ENCODE peak calls at places on chromosomes 1 and 21, in eight cellular contexts. B is H9, V is esophagus squamous epithelium, E is AG04449, U is cardiac fibroblast, N is Calu3, O is fibroblast of lung, X is lung. I is an unnamed sample.

GRCh38 chr1:37040773-37041172 is 6.5 kb upstream of the GRIK3 start:
- DNase-seq in B (no peak), V (no peak), E (no peak), U (no peak), N (no peak), O (no peak), X (no peak), I (no peak)

GRCh38 chr1:21586926-21587601 is 77.8 kb downstream of the ALPL start:
- DNase-seq in B (peak; percentile 65), V (no peak), E (peak; percentile 52), U (peak; percentile 94), N (peak; percentile 80), O (peak; percentile 88), X (peak; percentile 73), I (no peak)

GRCh38 chr1:117928881-117929339 is 511 bp downstream of the GDAP2 start:
- DNase-seq in B (peak; percentile 61), V (no peak), E (no peak), U (peak; percentile 72), N (peak; percentile 50), O (peak; percentile 61), X (peak; percentile 75), I (no peak)

GRCh38 chr1:154851392-154852177 is 18.5 kb downstream of the KCNN3 start:
- DNase-seq in B (peak; percentile 71), V (no peak), E (no peak), U (no peak), N (no peak), O (no peak), X (no peak), I (no peak)

GRCh38 chr1:100924212-100924611 is 28.3 kb downstream of the SLC30A7 start:
- DNase-seq in B (no peak), V (no peak), E (no peak), U (peak; percentile 38), N (no peak), O (peak; percentile 47), X (no peak), I (no peak)

GRCh38 chr1:180168786-180169640 is 14.3 kb downstream of the QSOX1 start:
- DNase-seq in B (peak; percentile 87), V (no peak), E (no peak), U (peak; percentile 54), N (peak; percentile 80), O (no peak), X (peak; percentile 51), I (no peak)

GRCh38 chr21:34222031-34222335 is 141.8 kb upstream of the KCNE2 start:
- DNase-seq in B (no peak), V (no peak), E (no peak), U (no peak), N (no peak), O (no peak), X (no peak), I (no peak)

GRCh38 chr1:112358061-112358770 is 37.8 kb upstream of the CTTNBP2NL start:
- DNase-seq in B (no peak), V (no peak), E (no peak), U (peak; percentile 27), N (no peak), O (peak; percentile 16), X (no peak), I (no peak)

DNA sequence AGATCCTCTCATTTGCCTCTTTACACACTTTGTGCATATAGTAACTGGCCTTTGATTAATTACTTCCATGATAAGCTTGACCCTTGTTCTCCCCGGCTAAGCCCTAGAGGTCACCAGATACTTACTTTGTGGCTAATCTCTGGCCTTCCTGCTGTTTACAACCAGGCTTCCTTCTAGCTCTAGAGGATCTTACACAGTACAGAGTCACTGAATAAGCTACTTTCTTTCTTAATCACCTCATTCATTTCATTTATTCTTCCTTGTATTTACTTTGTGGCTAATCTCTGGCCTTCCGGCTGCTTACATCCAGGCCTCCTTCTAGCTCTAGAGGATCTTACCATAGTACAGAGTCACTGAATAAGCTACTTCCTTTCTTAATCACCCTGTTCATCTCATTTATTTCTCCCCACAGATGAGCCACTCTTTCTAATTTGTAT is 144.3 kb upstream of the C1orf21 start:
- DNase-seq in B (no peak), V (no peak), E (peak; percentile 29), U (peak; percentile 44), N (no peak), O (peak; percentile 71), X (no peak), I (no peak)
- TF ChIP-seq CTCF in B (peak; percentile 49), V (no peak), E (no peak), U (no peak), N (no peak), O (no peak), X (peak; percentile 15), I (no peak)

GRCh38 chr1:94579876-94580294 is 38.3 kb upstream of the F3 start:
- DNase-seq in B (peak; percentile 69), V (no peak), E (peak; percentile 75), U (peak; percentile 84), N (peak; percentile 59), O (peak; percentile 97), X (no peak), I (no peak)
- TF ChIP-seq CTCF in B (no peak), V (no peak), E (no peak), U (no peak), N (no peak), O (no peak), X (no peak), I (no peak)

GRCh38 chr21:31142600-31142999 is 104.3 kb upstream of the KRTAP19-8 start:
- DNase-seq in B (no peak), V (no peak), E (no peak), U (no peak), N (no peak), O (no peak), X (no peak), I (no peak)
- TF ChIP-seq CTCF in B (peak; percentile 47), V (no peak), E (peak; percentile 10), U (no peak), N (no peak), O (no peak), X (no peak), I (no peak)

GRCh38 chr1:25486602-25487001 is 55.9 kb downstream of the MACO1 start:
- DNase-seq in B (peak; percentile 52), V (no peak), E (no peak), U (peak; percentile 35), N (no peak), O (peak; percentile 44), X (no peak), I (no peak)
- TF ChIP-seq CTCF in B (peak; percentile 51), V (no peak), E (peak; percentile 35), U (peak; percentile 30), N (no peak), O (peak; percentile 18), X (no peak), I (no peak)

GRCh38 chr1:181661569-181661968 is 178.3 kb downstream of the CACNA1E start:
- DNase-seq in B (no peak), V (no peak), E (no peak), U (no peak), N (no peak), O (no peak), X (no peak), I (no peak)
- TF ChIP-seq CTCF in B (no peak), V (no peak), E (no peak), U (no peak), N (no peak), O (no peak), X (no peak), I (no peak)

GRCh38 chr1:228736844-228737415 is 1.7 kb downstream of the RHOU start:
- DNase-seq in B (no peak), V (no peak), E (no peak), U (no peak), N (no peak), O (no peak), X (no peak), I (no peak)

GRCh38 chr1:228733576-228733975 is 1.7 kb upstream of the RHOU start:
- DNase-seq in B (no peak), V (no peak), E (no peak), U (no peak), N (no peak), O (no peak), X (no peak), I (no peak)

GRCh38 chr1:228737613-228738012 is 2.3 kb downstream of the RHOU start:
- DNase-seq in B (no peak), V (no peak), E (no peak), U (no peak), N (no peak), O (no peak), X (no peak), I (no peak)

GRCh38 chr1:228735871-228736586 is 750 bp downstream of the RHOU start:
- DNase-seq in B (peak; percentile 57), V (no peak), E (no peak), U (peak; percentile 19), N (peak; percentile 43), O (peak; percentile 19), X (peak; percentile 51), I (no peak)

GRCh38 chr1:228734881-228735801 is at the start of gene RHOU:
- DNase-seq in B (peak; percentile 61), V (no peak), E (no peak), U (peak; percentile 34), N (peak; percentile 90), O (peak; percentile 45), X (peak; percentile 73), I (no peak)
- TF ChIP-seq CTCF in B (peak; percentile 82), V (peak; percentile 44), E (peak; percentile 34), U (no peak), N (peak; percentile 92), O (peak; percentile 23), X (peak; percentile 46), I (no peak)

DNA sequence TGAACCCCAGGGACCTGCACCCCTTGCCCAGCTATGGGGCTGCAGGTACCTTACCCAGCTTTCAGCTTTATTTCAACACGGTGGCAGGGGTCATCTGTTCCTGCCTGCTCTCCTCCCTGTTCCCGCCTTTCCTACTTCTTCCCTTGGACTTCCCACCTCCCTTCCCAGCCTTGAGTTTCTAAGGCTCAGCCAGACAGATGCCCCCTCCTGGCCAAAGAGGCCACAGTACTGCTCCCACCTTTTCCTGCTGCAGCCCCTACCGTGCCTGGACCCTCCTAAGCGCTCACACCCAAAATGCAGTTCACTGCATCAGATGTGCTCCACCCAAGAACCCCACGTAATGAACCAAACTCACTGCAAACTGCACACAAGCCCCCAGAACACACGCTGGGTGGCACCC is 7.7 kb downstream of the NOC2L start:
- DNase-seq in B (peak; percentile 53), V (no peak), E (no peak), U (no peak), N (no peak), O (no peak), X (no peak), I (no peak)
- TF ChIP-seq CTCF in B (peak; percentile 69), V (no peak), E (peak; percentile 48), U (peak; percentile 36), N (peak; percentile 25), O (peak; percentile 29), X (no peak), I (no peak)

DNA sequence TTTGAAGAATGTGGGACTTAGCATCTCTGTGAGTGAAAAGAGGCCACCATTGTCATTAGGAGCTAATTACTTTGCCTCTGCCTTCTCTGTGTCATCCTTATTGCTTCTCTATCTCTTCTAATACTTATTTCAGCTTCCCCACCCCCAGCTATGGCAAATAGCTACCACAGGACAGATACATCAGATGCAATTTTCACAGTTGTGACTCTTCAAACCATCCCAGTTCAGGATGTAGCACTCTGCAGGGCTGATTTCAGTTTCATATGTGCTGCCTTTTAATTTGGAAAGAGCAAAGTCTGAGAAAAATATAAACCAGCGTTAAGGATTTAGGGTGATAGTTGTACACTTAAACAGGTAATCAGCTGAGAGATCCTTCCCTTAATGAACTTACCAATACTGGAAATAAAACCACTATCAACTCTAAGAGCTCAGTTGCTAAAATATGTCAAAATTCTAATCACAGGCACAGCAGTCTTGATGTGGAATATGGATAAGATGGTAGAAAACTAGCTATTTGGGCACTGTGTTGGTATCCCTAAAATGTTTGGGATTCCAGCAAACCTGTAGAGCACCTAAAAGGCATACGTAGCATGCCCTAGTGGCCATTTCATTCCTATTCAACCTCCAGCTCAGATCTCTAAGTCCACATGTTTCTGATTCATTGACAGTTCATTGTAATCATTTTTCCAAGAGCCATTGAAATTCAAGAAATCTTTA is 148.4 kb downstream of the SYT2 start:
- DNase-seq in B (no peak), V (no peak), E (no peak), U (no peak), N (no peak), O (no peak), X (no peak), I (no peak)
- TF ChIP-seq CTCF in B (peak; percentile 63), V (no peak), E (no peak), U (no peak), N (no peak), O (peak; percentile 27), X (no peak), I (no peak)

I was measured in activated B cell treated with CpG ODN at 0.5 μM for 24 hours.